ENCODE peak calls at places on chromosome 1, in seven cellular contexts. N is naive thymus-derived CD8-positive, alpha-beta T cell; Z is NCI-H1105; A is AML-193; M is M059J; R is omental fat pad; Y is aorta. F is an unnamed sample.

GRCh38 chr1:10979483-10979920 is 33.0 kb upstream of the TARDBP start:
- DNase-seq in N (no peak), Z (no peak), A (no peak), M (peak), R (no peak), Y (no peak), F (no peak)

GRCh38 chr1:43563779-43564616 is 33.3 kb downstream of the PTPRF start:
- DNase-seq in N (no peak), Z (no peak), A (no peak), M (no peak), R (no peak), Y (no peak), F (no peak)

GRCh38 chr1:12040457-12041051 is 21.3 kb downstream of the MIIP start:
- DNase-seq in N (no peak), Z (no peak), A (no peak), M (peak), R (no peak), Y (no peak), F (no peak)

GRCh38 chr1:4046836-4047461 is 146.9 kb upstream of the C1orf174 start:
- DNase-seq in N (peak), Z (no peak), A (no peak), M (no peak), R (no peak), Y (no peak), F (no peak)

GRCh38 chr1:155322571-155322952 is 1.9 kb downstream of the RUSC1 start:
- DNase-seq in N (no peak), Z (peak), A (no peak), M (peak), R (no peak), Y (peak), F (peak)

GRCh38 chr1:213987876-213988638 is at the start of gene PROX1:
- DNase-seq in N (peak), Z (peak), A (no peak), M (peak), R (no peak), Y (peak), F (peak)

GRCh38 chr1:54218883-54219687 is 19.1 kb downstream of the MRPL37 start:
- DNase-seq in N (no peak), Z (no peak), A (no peak), M (no peak), R (no peak), Y (no peak), F (no peak)

GRCh38 chr1:33612877-33613487 is 140.5 kb downstream of the ZSCAN20 start:
- DNase-seq in N (no peak), Z (peak), A (peak), M (peak), R (no peak), Y (no peak), F (no peak)

GRCh38 chr1:185998391-185998790 is 264.2 kb downstream of the HMCN1 start:
- DNase-seq in N (no peak), Z (no peak), A (no peak), M (peak), R (no peak), Y (no peak), F (no peak)

GRCh38 chr1:81832573-81832972 is 31.8 kb downstream of the ADGRL2 start:
- DNase-seq in N (no peak), Z (no peak), A (no peak), M (peak), R (no peak), Y (no peak), F (peak)

GRCh38 chr1:112061852-112062451 is 72.5 kb upstream of the KCND3 start:
- DNase-seq in N (no peak), Z (no peak), A (no peak), M (no peak), R (no peak), Y (no peak), F (no peak)

GRCh38 chr1:197103295-197103694 is 36.2 kb upstream of the F13B start:
- DNase-seq in N (no peak), Z (no peak), A (no peak), M (no peak), R (no peak), Y (no peak), F (no peak)